ENCODE peak calls at places on chromosomes 2 and 18, in ten cellular contexts. One of them, this sample, is unnamed.

GRCh38 chr18:27599202-27599829 is 414.2 kb upstream of the CHST9 start:
- DNase-seq in pancreas: peak; percentile 34
- DNase-seq in lower lobe of right lung: no peak
- DNase-seq in fibroblast of lung: peak; percentile 20
- DNase-seq in sigmoid colon: no peak
- DNase-seq in CD8-positive, alpha-beta memory T cell: no peak
- DNase-seq in left ventricle myocardium inferior: no peak
- DNase-seq in CD4-positive, CD25-positive, alpha-beta regulatory T cell: peak; percentile 25
- DNase-seq in prostate gland: peak; percentile 10
- DNase-seq in trophoblast cell: peak; percentile 9
- DNase-seq in this sample: peak; percentile 22

GRCh38 chr2:86301010-86301409 is 36.4 kb downstream of the REEP1 start:
- DNase-seq in prostate gland: no peak
- DNase-seq in fibroblast of lung: peak; percentile 14
- DNase-seq in lower lobe of right lung: no peak
- DNase-seq in left ventricle myocardium inferior: no peak
- DNase-seq in sigmoid colon: peak; percentile 79
- DNase-seq in pancreas: no peak
- DNase-seq in CD8-positive, alpha-beta memory T cell: no peak
- DNase-seq in trophoblast cell: no peak
- DNase-seq in CD4-positive, CD25-positive, alpha-beta regulatory T cell: no peak
- DNase-seq in this sample: no peak

GRCh38 chr18:49754866-49755265 is 58.5 kb downstream of the ACAA2 start:
- DNase-seq in CD4-positive, CD25-positive, alpha-beta regulatory T cell: no peak
- DNase-seq in CD8-positive, alpha-beta memory T cell: no peak
- DNase-seq in fibroblast of lung: peak; percentile 39
- DNase-seq in trophoblast cell: peak; percentile 62
- DNase-seq in prostate gland: no peak
- DNase-seq in lower lobe of right lung: no peak
- DNase-seq in sigmoid colon: no peak
- DNase-seq in left ventricle myocardium inferior: no peak
- DNase-seq in pancreas: no peak
- DNase-seq in this sample: no peak

GRCh38 chr2:6231166-6231565 is 539.0 kb downstream of the SOX11 start:
- DNase-seq in CD8-positive, alpha-beta memory T cell: no peak
- DNase-seq in prostate gland: no peak
- DNase-seq in trophoblast cell: peak; percentile 65
- DNase-seq in CD4-positive, CD25-positive, alpha-beta regulatory T cell: no peak
- DNase-seq in pancreas: no peak
- DNase-seq in lower lobe of right lung: no peak
- DNase-seq in fibroblast of lung: peak; percentile 73
- DNase-seq in left ventricle myocardium inferior: no peak
- DNase-seq in sigmoid colon: no peak
- DNase-seq in this sample: peak; percentile 51

GRCh38 chr2:224847961-224848850 is 132.0 kb upstream of the CCDC195 start:
- DNase-seq in lower lobe of right lung: no peak
- DNase-seq in fibroblast of lung: peak; percentile 91
- DNase-seq in pancreas: peak; percentile 34
- DNase-seq in CD4-positive, CD25-positive, alpha-beta regulatory T cell: no peak
- DNase-seq in trophoblast cell: no peak
- DNase-seq in CD8-positive, alpha-beta memory T cell: no peak
- DNase-seq in prostate gland: peak; percentile 29
- DNase-seq in sigmoid colon: no peak
- DNase-seq in left ventricle myocardium inferior: peak; percentile 19
- DNase-seq in this sample: peak; percentile 58

GRCh38 chr2:176491172-176491904 is 222.1 kb downstream of the MTX2 start:
- DNase-seq in CD4-positive, CD25-positive, alpha-beta regulatory T cell: no peak
- DNase-seq in lower lobe of right lung: no peak
- DNase-seq in left ventricle myocardium inferior: peak; percentile 78
- DNase-seq in CD8-positive, alpha-beta memory T cell: peak; percentile 16
- DNase-seq in prostate gland: peak; percentile 8
- DNase-seq in sigmoid colon: peak; percentile 84
- DNase-seq in trophoblast cell: no peak
- DNase-seq in fibroblast of lung: peak; percentile 100
- DNase-seq in pancreas: no peak
- DNase-seq in this sample: peak; percentile 90

GRCh38 chr2:241741016-241741415 is 6.6 kb downstream of the D2HGDH start:
- DNase-seq in left ventricle myocardium inferior: no peak
- DNase-seq in CD4-positive, CD25-positive, alpha-beta regulatory T cell: no peak
- DNase-seq in fibroblast of lung: peak; percentile 10
- DNase-seq in lower lobe of right lung: no peak
- DNase-seq in CD8-positive, alpha-beta memory T cell: peak; percentile 57
- DNase-seq in sigmoid colon: no peak
- DNase-seq in pancreas: peak; percentile 18
- DNase-seq in prostate gland: no peak
- DNase-seq in trophoblast cell: no peak
- DNase-seq in this sample: no peak

GRCh38 chr18:65788373-65788772 is 37.6 kb downstream of the CDH7 start:
- DNase-seq in CD4-positive, CD25-positive, alpha-beta regulatory T cell: no peak
- DNase-seq in CD8-positive, alpha-beta memory T cell: no peak
- DNase-seq in prostate gland: no peak
- DNase-seq in lower lobe of right lung: no peak
- DNase-seq in trophoblast cell: no peak
- DNase-seq in left ventricle myocardium inferior: no peak
- DNase-seq in fibroblast of lung: no peak
- DNase-seq in sigmoid colon: no peak
- DNase-seq in pancreas: no peak
- DNase-seq in this sample: no peak

GRCh38 chr2:117835990-117836760 is 21.7 kb downstream of the DDX18 start:
- DNase-seq in CD8-positive, alpha-beta memory T cell: peak; percentile 30
- DNase-seq in trophoblast cell: peak; percentile 30
- DNase-seq in pancreas: peak; percentile 83
- DNase-seq in sigmoid colon: peak; percentile 91
- DNase-seq in fibroblast of lung: peak; percentile 76
- DNase-seq in CD4-positive, CD25-positive, alpha-beta regulatory T cell: peak; percentile 59
- DNase-seq in left ventricle myocardium inferior: peak; percentile 86
- DNase-seq in prostate gland: peak; percentile 71
- DNase-seq in lower lobe of right lung: peak; percentile 87
- DNase-seq in this sample: peak; percentile 80

GRCh38 chr2:143802242-143802641 is 673.0 kb downstream of the ARHGAP15 start:
- DNase-seq in lower lobe of right lung: no peak
- DNase-seq in CD8-positive, alpha-beta memory T cell: no peak
- DNase-seq in prostate gland: no peak
- DNase-seq in fibroblast of lung: peak; percentile 68
- DNase-seq in left ventricle myocardium inferior: no peak
- DNase-seq in sigmoid colon: no peak
- DNase-seq in CD4-positive, CD25-positive, alpha-beta regulatory T cell: no peak
- DNase-seq in trophoblast cell: no peak
- DNase-seq in pancreas: no peak
- DNase-seq in this sample: peak; percentile 32

GRCh38 chr2:170161516-170162260 is 16.3 kb upstream of the MYO3B start:
- DNase-seq in trophoblast cell: no peak
- DNase-seq in CD4-positive, CD25-positive, alpha-beta regulatory T cell: no peak
- DNase-seq in prostate gland: no peak
- DNase-seq in sigmoid colon: no peak
- DNase-seq in fibroblast of lung: no peak
- DNase-seq in lower lobe of right lung: no peak
- DNase-seq in left ventricle myocardium inferior: no peak
- DNase-seq in CD8-positive, alpha-beta memory T cell: no peak
- DNase-seq in pancreas: no peak
- DNase-seq in this sample: no peak

GRCh38 chr18:74507120-74507881 is 11.1 kb downstream of the CNDP2 start:
- DNase-seq in sigmoid colon: peak; percentile 36
- DNase-seq in left ventricle myocardium inferior: no peak
- DNase-seq in prostate gland: no peak
- DNase-seq in CD8-positive, alpha-beta memory T cell: no peak
- DNase-seq in pancreas: peak; percentile 92
- DNase-seq in fibroblast of lung: no peak
- DNase-seq in CD4-positive, CD25-positive, alpha-beta regulatory T cell: no peak
- DNase-seq in lower lobe of right lung: no peak
- DNase-seq in trophoblast cell: no peak
- DNase-seq in this sample: no peak
- H3K36me3 ChIP-seq in sigmoid colon: peaks cover 54% of the 10 kb centered on the region
- H3K36me3 ChIP-seq in left ventricle myocardium inferior: peaks cover 98% of the 10 kb centered on the region
- H3K36me3 ChIP-seq in prostate gland: peaks cover 8% of the 10 kb centered on the region
- H3K36me3 ChIP-seq in CD8-positive, alpha-beta memory T cell: peaks cover 64% of the 10 kb centered on the region
- H3K36me3 ChIP-seq in pancreas: peaks cover 14% of the 10 kb centered on the region
- H3K36me3 ChIP-seq in fibroblast of lung: peaks cover 22% of the 10 kb centered on the region
- H3K36me3 ChIP-seq in CD4-positive, CD25-positive, alpha-beta regulatory T cell: peaks cover 89% of the 10 kb centered on the region
- H3K36me3 ChIP-seq in lower lobe of right lung: peaks cover 98% of the 10 kb centered on the region
- H3K36me3 ChIP-seq in trophoblast cell: peaks cover 77% of the 10 kb centered on the region
- H3K36me3 ChIP-seq in this sample: peaks cover 60% of the 10 kb centered on the region

GRCh38 chr2:72140621-72140960 is 7.1 kb downstream of the CYP26B1 start:
- DNase-seq in pancreas: no peak
- DNase-seq in trophoblast cell: no peak
- DNase-seq in sigmoid colon: no peak
- DNase-seq in left ventricle myocardium inferior: no peak
- DNase-seq in CD8-positive, alpha-beta memory T cell: no peak
- DNase-seq in CD4-positive, CD25-positive, alpha-beta regulatory T cell: no peak
- DNase-seq in lower lobe of right lung: no peak
- DNase-seq in prostate gland: no peak
- DNase-seq in fibroblast of lung: no peak
- DNase-seq in this sample: no peak

GRCh38 chr2:72142743-72143440 is 4.8 kb downstream of the CYP26B1 start:
- DNase-seq in sigmoid colon: peak; percentile 92
- DNase-seq in trophoblast cell: peak; percentile 47
- DNase-seq in left ventricle myocardium inferior: peak; percentile 81
- DNase-seq in CD8-positive, alpha-beta memory T cell: no peak
- DNase-seq in pancreas: no peak
- DNase-seq in fibroblast of lung: no peak
- DNase-seq in CD4-positive, CD25-positive, alpha-beta regulatory T cell: no peak
- DNase-seq in prostate gland: peak; percentile 42
- DNase-seq in lower lobe of right lung: no peak
- DNase-seq in this sample: no peak

GRCh38 chr2:72143441-72144356 is 4.0 kb downstream of the CYP26B1 start:
- DNase-seq in sigmoid colon: peak; percentile 65
- DNase-seq in trophoblast cell: no peak
- DNase-seq in CD4-positive, CD25-positive, alpha-beta regulatory T cell: no peak
- DNase-seq in fibroblast of lung: no peak
- DNase-seq in lower lobe of right lung: no peak
- DNase-seq in prostate gland: peak; percentile 3
- DNase-seq in pancreas: no peak
- DNase-seq in CD8-positive, alpha-beta memory T cell: no peak
- DNase-seq in left ventricle myocardium inferior: peak; percentile 33
- DNase-seq in this sample: no peak

GRCh38 chr2:72141032-72141645 is 6.5 kb downstream of the CYP26B1 start:
- DNase-seq in pancreas: no peak
- DNase-seq in left ventricle myocardium inferior: peak; percentile 9
- DNase-seq in CD8-positive, alpha-beta memory T cell: no peak
- DNase-seq in trophoblast cell: no peak
- DNase-seq in sigmoid colon: no peak
- DNase-seq in CD4-positive, CD25-positive, alpha-beta regulatory T cell: no peak
- DNase-seq in lower lobe of right lung: no peak
- DNase-seq in prostate gland: no peak
- DNase-seq in fibroblast of lung: no peak
- DNase-seq in this sample: no peak

GRCh38 chr2:72141881-72142742 is 5.5 kb downstream of the CYP26B1 start:
- DNase-seq in trophoblast cell: no peak
- DNase-seq in lower lobe of right lung: no peak
- DNase-seq in pancreas: no peak
- DNase-seq in fibroblast of lung: no peak
- DNase-seq in sigmoid colon: peak; percentile 52
- DNase-seq in CD4-positive, CD25-positive, alpha-beta regulatory T cell: no peak
- DNase-seq in left ventricle myocardium inferior: peak; percentile 10
- DNase-seq in CD8-positive, alpha-beta memory T cell: no peak
- DNase-seq in prostate gland: no peak
- DNase-seq in this sample: no peak
- H3K27ac ChIP-seq in trophoblast cell: no peak overlapping the region
- H3K27ac ChIP-seq in lower lobe of right lung: no peak overlapping the region
- H3K27ac ChIP-seq in pancreas: no peak overlapping the region
- H3K27ac ChIP-seq in fibroblast of lung: no peak overlapping the region
- H3K27ac ChIP-seq in sigmoid colon: no peak overlapping the region
- H3K27ac ChIP-seq in CD4-positive, CD25-positive, alpha-beta regulatory T cell: no peak overlapping the region
- H3K27ac ChIP-seq in left ventricle myocardium inferior: peak overlapping the region; percentile 67
- H3K27ac ChIP-seq in CD8-positive, alpha-beta memory T cell: no peak overlapping the region
- H3K27ac ChIP-seq in prostate gland: no peak overlapping the region
- H3K27ac ChIP-seq in this sample: no peak overlapping the region

GRCh38 chr2:3470166-3470651 is 49.1 kb downstream of the ADI1 start:
- DNase-seq in CD8-positive, alpha-beta memory T cell: no peak
- DNase-seq in pancreas: peak; percentile 47
- DNase-seq in CD4-positive, CD25-positive, alpha-beta regulatory T cell: no peak
- DNase-seq in sigmoid colon: peak; percentile 88
- DNase-seq in prostate gland: peak; percentile 86
- DNase-seq in lower lobe of right lung: peak; percentile 78
- DNase-seq in fibroblast of lung: peak; percentile 95
- DNase-seq in left ventricle myocardium inferior: peak; percentile 87
- DNase-seq in trophoblast cell: no peak
- DNase-seq in this sample: peak; percentile 86

GRCh38 chr2:3475771-3476170 is 43.6 kb downstream of the ADI1 start:
- DNase-seq in CD4-positive, CD25-positive, alpha-beta regulatory T cell: no peak
- DNase-seq in CD8-positive, alpha-beta memory T cell: no peak
- DNase-seq in fibroblast of lung: no peak
- DNase-seq in prostate gland: no peak
- DNase-seq in trophoblast cell: no peak
- DNase-seq in lower lobe of right lung: no peak
- DNase-seq in pancreas: no peak
- DNase-seq in left ventricle myocardium inferior: no peak
- DNase-seq in sigmoid colon: no peak
- DNase-seq in this sample: no peak

GRCh38 chr2:3470856-3471737 is 48.2 kb downstream of the ADI1 start:
- DNase-seq in left ventricle myocardium inferior: peak; percentile 39
- DNase-seq in prostate gland: peak; percentile 59
- DNase-seq in lower lobe of right lung: peak; percentile 29
- DNase-seq in CD8-positive, alpha-beta memory T cell: no peak
- DNase-seq in fibroblast of lung: peak; percentile 24
- DNase-seq in sigmoid colon: no peak
- DNase-seq in trophoblast cell: no peak
- DNase-seq in CD4-positive, CD25-positive, alpha-beta regulatory T cell: no peak
- DNase-seq in pancreas: no peak
- DNase-seq in this sample: no peak

GRCh38 chr2:3472296-3472695 is 47.0 kb downstream of the ADI1 start:
- DNase-seq in left ventricle myocardium inferior: peak; percentile 14
- DNase-seq in CD4-positive, CD25-positive, alpha-beta regulatory T cell: no peak
- DNase-seq in pancreas: no peak
- DNase-seq in CD8-positive, alpha-beta memory T cell: no peak
- DNase-seq in prostate gland: no peak
- DNase-seq in lower lobe of right lung: peak; percentile 25
- DNase-seq in trophoblast cell: no peak
- DNase-seq in fibroblast of lung: no peak
- DNase-seq in sigmoid colon: no peak
- DNase-seq in this sample: no peak

GRCh38 chr2:3472966-3473365 is 46.4 kb downstream of the ADI1 start:
- DNase-seq in fibroblast of lung: no peak
- DNase-seq in sigmoid colon: no peak
- DNase-seq in pancreas: no peak
- DNase-seq in lower lobe of right lung: no peak
- DNase-seq in CD8-positive, alpha-beta memory T cell: no peak
- DNase-seq in trophoblast cell: no peak
- DNase-seq in left ventricle myocardium inferior: peak; percentile 7
- DNase-seq in prostate gland: no peak
- DNase-seq in CD4-positive, CD25-positive, alpha-beta regulatory T cell: no peak
- DNase-seq in this sample: no peak
- H3K36me3 ChIP-seq in fibroblast of lung: peaks cover 11% of the 10 kb centered on the region
- H3K36me3 ChIP-seq in sigmoid colon: peaks cover 13% of the 10 kb centered on the region
- H3K36me3 ChIP-seq in pancreas: peaks cover 7% of the 10 kb centered on the region
- H3K36me3 ChIP-seq in lower lobe of right lung: peaks cover 88% of the 10 kb centered on the region
- H3K36me3 ChIP-seq in CD8-positive, alpha-beta memory T cell: peaks cover 15% of the 10 kb centered on the region
- H3K36me3 ChIP-seq in trophoblast cell: peaks cover 22% of the 10 kb centered on the region
- H3K36me3 ChIP-seq in left ventricle myocardium inferior: peaks cover 51% of the 10 kb centered on the region
- H3K36me3 ChIP-seq in prostate gland: no peaks in the 10 kb centered on the region
- H3K36me3 ChIP-seq in CD4-positive, CD25-positive, alpha-beta regulatory T cell: peaks cover 70% of the 10 kb centered on the region
- H3K36me3 ChIP-seq in this sample: peaks cover 15% of the 10 kb centered on the region

DNA sequence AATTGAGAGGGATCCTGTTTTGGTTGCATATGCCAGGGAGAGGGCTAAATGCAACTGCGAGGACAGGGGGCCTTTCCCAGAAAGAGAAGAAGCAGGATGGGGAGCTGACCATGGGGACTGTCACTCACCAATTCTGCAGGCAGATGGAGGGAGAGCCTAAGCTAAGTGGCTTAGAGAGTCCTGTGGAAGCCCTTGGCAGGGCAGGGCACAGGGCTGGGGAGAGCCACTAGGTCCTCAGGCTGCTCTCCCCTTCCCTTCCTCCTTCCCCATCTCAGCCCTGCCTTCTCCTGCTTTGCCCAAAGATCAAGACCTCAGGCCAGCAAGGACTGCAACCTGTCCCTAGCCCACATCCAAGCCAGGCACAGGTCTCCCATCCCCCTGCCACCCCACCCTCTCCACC is 24.4 kb upstream of the CATIP start:
- DNase-seq in lower lobe of right lung: no peak
- DNase-seq in sigmoid colon: no peak
- DNase-seq in prostate gland: no peak
- DNase-seq in left ventricle myocardium inferior: no peak
- DNase-seq in fibroblast of lung: no peak
- DNase-seq in CD8-positive, alpha-beta memory T cell: no peak
- DNase-seq in trophoblast cell: no peak
- DNase-seq in CD4-positive, CD25-positive, alpha-beta regulatory T cell: no peak
- DNase-seq in pancreas: no peak
- DNase-seq in this sample: no peak
- H3K27ac ChIP-seq in lower lobe of right lung: peak overlapping the region; percentile 71
- H3K27ac ChIP-seq in sigmoid colon: peak overlapping the region; percentile 14
- H3K27ac ChIP-seq in prostate gland: no peak overlapping the region
- H3K27ac ChIP-seq in left ventricle myocardium inferior: peak overlapping the region; percentile 54
- H3K27ac ChIP-seq in fibroblast of lung: no peak overlapping the region
- H3K27ac ChIP-seq in CD8-positive, alpha-beta memory T cell: peak overlapping the region; percentile 79
- H3K27ac ChIP-seq in trophoblast cell: no peak overlapping the region
- H3K27ac ChIP-seq in CD4-positive, CD25-positive, alpha-beta regulatory T cell: no peak overlapping the region
- H3K27ac ChIP-seq in pancreas: no peak overlapping the region
- H3K27ac ChIP-seq in this sample: no peak overlapping the region

This sample was measured in brain microvascular endothelial cell.